ENCODE peak calls at places on chromosomes 5 and 9, in five cellular contexts. L, U, T, C and P are unnamed samples.

GRCh38 chr5:1555011-1555807 is 31.4 kb upstream of the LPCAT1 start:
- DNase-seq in L (peak), U (peak), T (peak), C (no peak), P (peak)

GRCh38 chr5:5886812-5887486 is 464.5 kb downstream of the ICE1 start:
- DNase-seq in L (peak), U (no peak), T (peak), C (peak), P (no peak)

GRCh38 chr5:65693121-65693520 is 28.8 kb downstream of the SGTB start:
- DNase-seq in L (no peak), U (no peak), T (no peak), C (no peak), P (no peak)

GRCh38 chr9:37998881-37999311 is 70.1 kb downstream of the SHB start:
- DNase-seq in L (peak), U (peak), T (peak), C (no peak), P (peak)

GRCh38 chr9:129887210-129888084 is 52.2 kb downstream of the USP20 start:
- DNase-seq in L (no peak), U (no peak), T (peak), C (no peak), P (no peak)

GRCh38 chr9:127360205-127360604 is 36.8 kb upstream of the SLC2A8 start:
- DNase-seq in L (no peak), U (no peak), T (no peak), C (no peak), P (no peak)

GRCh38 chr5:32506809-32507208 is 62.3 kb upstream of the ZFR start:
- DNase-seq in L (no peak), U (no peak), T (peak), C (no peak), P (peak)

GRCh38 chr9:138025908-138026307 is 148.3 kb downstream of the CACNA1B start:
- DNase-seq in L (no peak), U (no peak), T (no peak), C (no peak), P (no peak)

GRCh38 chr5:58842851-58843250 is 260.0 kb downstream of the RAB3C start:
- DNase-seq in L (no peak), U (no peak), T (no peak), C (no peak), P (peak)

GRCh38 chr9:22148876-22149637 is 140.0 kb upstream of the CDKN2B start:
- DNase-seq in L (no peak), U (no peak), T (no peak), C (no peak), P (no peak)

GRCh38 chr9:89247431-89248370 is 63.3 kb upstream of the CKS2 start:
- DNase-seq in L (no peak), U (no peak), T (peak), C (no peak), P (peak)

GRCh38 chr5:112742424-112742823 is 4.7 kb downstream of the APC start:
- DNase-seq in L (no peak), U (no peak), T (peak), C (no peak), P (no peak)

GRCh38 chr9:80157561-80157983 is 585.8 kb downstream of the TLE4 start:
- DNase-seq in L (peak), U (no peak), T (no peak), C (no peak), P (no peak)

GRCh38 chr9:79489241-79490000 is 82.3 kb upstream of the TLE4 start:
- DNase-seq in L (peak), U (no peak), T (peak), C (no peak), P (peak)

GRCh38 chr5:41256400-41256799 is 43.1 kb upstream of the C6 start:
- DNase-seq in L (no peak), U (no peak), T (no peak), C (no peak), P (peak)

GRCh38 chr9:14525840-14526239 is 167.4 kb downstream of the ZDHHC21 start:
- DNase-seq in L (peak), U (no peak), T (no peak), C (no peak), P (no peak)

GRCh38 chr5:167595196-167595595 is 696.2 kb upstream of the WWC1 start:
- DNase-seq in L (no peak), U (no peak), T (no peak), C (no peak), P (no peak)

GRCh38 chr5:141100243-141100805 is at the start of gene PCDHB3:
- DNase-seq in L (no peak), U (no peak), T (peak), C (peak), P (peak)